ENCODE peak calls at places on chromosomes 13 and 19, in seven cellular contexts. N, T, S, I, U, Y and M are unnamed samples.

GRCh38 chr13:109727251-109727650 is 59.1 kb downstream of the IRS2 start:
- DNase-seq in N (no peak), T (no peak), S (no peak), I (no peak), U (no peak), Y (no peak), M (no peak)

GRCh38 chr19:37362733-37363132 is 8.2 kb upstream of the ZNF527 start:
- DNase-seq in N (no peak), T (no peak), S (no peak), I (no peak), U (no peak), Y (no peak), M (no peak)

GRCh38 chr19:29547981-29548380 is 22.2 kb downstream of the VSTM2B start:
- DNase-seq in N (no peak), T (no peak), S (no peak), I (no peak), U (no peak), Y (no peak), M (no peak)

GRCh38 chr13:46831588-46832194 is 34.7 kb upstream of the ESD start:
- DNase-seq in N (peak), T (peak), S (no peak), I (peak), U (peak), Y (peak), M (peak)

GRCh38 chr19:53192771-53193533 is at the start of gene ZNF665:
- DNase-seq in N (peak), T (peak), S (peak), I (peak), U (peak), Y (peak), M (peak)

GRCh38 chr19:47305309-47305751 is 4.3 kb upstream of the C5AR1 start:
- DNase-seq in N (peak), T (peak), S (peak), I (peak), U (peak), Y (peak), M (peak)

GRCh38 chr13:33025220-33025744 is 9.1 kb downstream of the KL start:
- DNase-seq in N (no peak), T (no peak), S (no peak), I (no peak), U (no peak), Y (no peak), M (no peak)

GRCh38 chr19:1425102-1425842 is 12.9 kb upstream of the RPS15 start:
- DNase-seq in N (no peak), T (no peak), S (no peak), I (no peak), U (no peak), Y (no peak), M (no peak)

GRCh38 chr13:43036386-43037220 is 13.2 kb downstream of the DNAJC15 start:
- DNase-seq in N (no peak), T (no peak), S (no peak), I (no peak), U (no peak), Y (no peak), M (no peak)

GRCh38 chr13:48643159-48643558 is 10.6 kb upstream of the CYSLTR2 start:
- DNase-seq in N (no peak), T (no peak), S (no peak), I (no peak), U (no peak), Y (no peak), M (no peak)

GRCh38 chr13:111179908-111180756 is 65.0 kb downstream of the ARHGEF7 start:
- DNase-seq in N (no peak), T (no peak), S (no peak), I (no peak), U (no peak), Y (no peak), M (no peak)

GRCh38 chr19:29329460-29330134 is 116.6 kb upstream of the UQCRFS1 start:
- DNase-seq in N (peak), T (no peak), S (no peak), I (peak), U (no peak), Y (no peak), M (peak)

DNA sequence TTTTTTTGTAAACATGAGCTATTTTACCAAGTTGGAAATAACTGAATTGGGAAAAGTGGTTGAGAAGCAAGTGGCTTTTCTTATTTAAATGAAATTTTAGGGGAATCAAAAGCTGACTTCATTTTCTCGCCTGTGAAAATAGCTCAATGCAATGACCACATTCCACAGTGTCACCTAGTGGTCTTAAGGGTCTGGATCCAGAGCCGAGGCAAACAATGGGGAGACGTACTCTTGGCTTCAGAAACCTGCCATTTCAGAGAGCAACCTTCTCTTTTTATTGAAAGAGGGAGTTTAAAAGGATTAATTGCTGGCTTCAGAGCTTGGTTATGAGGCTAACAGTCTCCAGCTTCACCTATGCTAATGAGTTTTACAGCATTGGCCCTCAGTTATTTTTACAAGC is 39.7 kb upstream of the RXFP2 start:
- DNase-seq in N (no peak), T (no peak), S (no peak), I (peak), U (no peak), Y (no peak), M (peak)
- TF ChIP-seq CTCF in N (peak), T (no peak), S (no peak), I (no peak), U (no peak), Y (no peak), M (peak)

DNA sequence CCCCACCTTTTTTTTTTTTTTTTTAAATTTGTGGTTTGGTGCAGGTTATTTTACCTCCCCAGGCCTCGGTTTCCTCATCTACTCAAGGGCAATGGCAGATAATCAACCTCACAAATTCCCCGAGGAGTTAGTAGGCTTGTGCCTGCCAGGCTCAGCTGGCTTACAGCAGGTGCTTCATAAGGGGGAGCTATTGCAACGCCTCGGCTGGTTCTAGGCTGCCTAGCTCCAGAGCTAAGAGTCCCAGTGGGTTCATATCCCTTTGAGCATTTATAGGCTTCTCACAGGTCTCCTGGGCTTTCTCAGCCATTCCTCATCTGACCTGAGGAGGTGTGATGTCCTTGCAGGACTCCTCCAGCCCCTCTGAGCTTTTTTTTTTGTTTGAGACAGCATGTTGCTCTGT is 10.6 kb downstream of the BCKDHA start:
- DNase-seq in N (no peak), T (no peak), S (no peak), I (no peak), U (no peak), Y (no peak), M (no peak)
- TF ChIP-seq CTCF in N (no peak), T (no peak), S (no peak), I (no peak), U (no peak), Y (no peak), M (no peak)

DNA sequence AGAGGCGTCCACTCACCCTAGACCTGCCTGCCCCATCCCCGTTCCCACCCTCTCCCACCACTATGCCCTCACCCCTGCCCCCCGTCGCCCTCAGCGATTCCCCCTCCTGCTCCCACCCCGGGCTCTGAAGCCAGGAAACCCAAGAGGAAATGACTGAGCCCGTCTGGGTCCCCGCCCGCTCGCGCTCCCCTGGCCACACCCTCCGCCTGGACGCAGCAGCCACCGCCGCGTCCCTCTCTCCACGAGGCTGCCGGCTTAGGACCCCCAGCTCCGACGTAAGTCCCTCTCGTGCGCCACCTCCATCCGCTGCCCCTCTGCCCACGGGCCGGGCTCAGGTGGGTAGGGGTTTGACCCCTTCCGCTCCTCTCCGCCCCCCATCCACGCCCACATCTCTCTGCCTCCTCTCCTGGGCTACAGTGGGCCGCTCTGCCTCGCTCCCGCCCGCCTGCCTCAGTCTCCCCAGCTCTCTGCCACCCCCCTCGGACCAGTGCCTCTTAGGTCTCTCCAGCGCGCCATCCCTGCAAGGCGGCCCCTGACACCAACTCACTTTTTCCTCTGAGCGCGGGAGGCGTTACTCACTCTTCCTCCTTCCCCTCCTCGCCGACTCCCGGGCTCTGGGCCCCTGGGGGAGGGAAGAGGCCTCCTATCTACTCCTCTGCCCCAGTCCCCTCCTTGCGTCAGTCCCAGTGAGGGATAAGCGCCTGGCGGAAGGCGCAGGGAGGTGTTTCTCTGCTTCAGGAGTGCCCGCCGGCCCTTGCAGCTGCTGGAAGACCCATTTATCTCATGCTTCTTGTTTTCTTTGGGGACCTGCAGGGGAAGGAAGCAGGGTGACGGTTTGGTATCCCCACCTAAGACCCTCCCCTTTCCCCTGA is at the start of gene FXYD5:
- DNase-seq in N (no peak), T (peak), S (peak), I (peak), U (peak), Y (peak), M (no peak)
- TF ChIP-seq CTCF in N (no peak), T (no peak), S (no peak), I (no peak), U (no peak), Y (no peak), M (peak)

GRCh38 chr13:112510987-112511715 is 76.8 kb downstream of the TUBGCP3 start:
- DNase-seq in N (no peak), T (no peak), S (no peak), I (no peak), U (no peak), Y (no peak), M (no peak)

GRCh38 chr13:112513761-112514160 is 74.2 kb downstream of the TUBGCP3 start:
- DNase-seq in N (no peak), T (no peak), S (no peak), I (no peak), U (no peak), Y (no peak), M (no peak)

GRCh38 chr13:112509190-112509589 is 78.8 kb downstream of the TUBGCP3 start:
- DNase-seq in N (no peak), T (no peak), S (no peak), I (no peak), U (no peak), Y (no peak), M (no peak)

GRCh38 chr13:112506046-112506445 is 81.9 kb downstream of the TUBGCP3 start:
- DNase-seq in N (no peak), T (no peak), S (no peak), I (no peak), U (no peak), Y (no peak), M (no peak)

GRCh38 chr13:112510002-112510780 is 77.8 kb downstream of the TUBGCP3 start:
- DNase-seq in N (no peak), T (peak), S (no peak), I (peak), U (peak), Y (no peak), M (peak)
- TF ChIP-seq CTCF in N (peak), T (peak), S (no peak), I (peak), U (peak), Y (no peak), M (peak)

GRCh38 chr19:51410950-51411748 is 6.3 kb downstream of the SIGLEC10 start:
- DNase-seq in N (no peak), T (no peak), S (no peak), I (no peak), U (no peak), Y (no peak), M (no peak)

GRCh38 chr19:51402117-51402516 is 11.7 kb upstream of the C19orf84 start:
- DNase-seq in N (no peak), T (no peak), S (no peak), I (no peak), U (no peak), Y (no peak), M (no peak)

DNA sequence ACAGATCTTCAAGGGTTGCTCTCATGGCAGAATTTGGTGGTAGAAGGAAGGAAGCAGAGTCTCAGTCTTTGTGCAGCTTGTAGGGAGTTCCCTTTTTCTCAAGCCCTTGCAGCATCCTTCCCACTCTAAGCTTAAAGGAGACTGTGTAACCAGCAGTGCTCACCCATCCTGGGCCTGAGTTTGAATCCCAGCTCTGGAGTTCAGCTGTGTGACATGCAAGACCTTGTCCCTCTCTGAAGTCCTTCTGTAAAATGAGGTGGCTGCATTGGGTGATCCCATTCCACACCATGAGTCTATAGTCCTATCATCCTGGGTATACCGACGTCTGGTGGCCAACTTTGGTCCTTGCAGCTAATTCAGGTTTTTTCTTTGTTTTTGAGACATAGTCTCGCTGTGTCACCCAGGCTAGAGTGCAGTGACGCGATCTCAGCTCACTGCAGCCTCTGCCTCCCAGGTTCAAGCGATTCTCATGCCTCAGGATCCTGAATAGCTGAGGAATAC is 9.8 kb downstream of the SIGLEC10 start:
- DNase-seq in N (no peak), T (peak), S (no peak), I (no peak), U (peak), Y (peak), M (no peak)
- TF ChIP-seq CTCF in N (peak), T (peak), S (no peak), I (peak), U (peak), Y (peak), M (peak)

DNA sequence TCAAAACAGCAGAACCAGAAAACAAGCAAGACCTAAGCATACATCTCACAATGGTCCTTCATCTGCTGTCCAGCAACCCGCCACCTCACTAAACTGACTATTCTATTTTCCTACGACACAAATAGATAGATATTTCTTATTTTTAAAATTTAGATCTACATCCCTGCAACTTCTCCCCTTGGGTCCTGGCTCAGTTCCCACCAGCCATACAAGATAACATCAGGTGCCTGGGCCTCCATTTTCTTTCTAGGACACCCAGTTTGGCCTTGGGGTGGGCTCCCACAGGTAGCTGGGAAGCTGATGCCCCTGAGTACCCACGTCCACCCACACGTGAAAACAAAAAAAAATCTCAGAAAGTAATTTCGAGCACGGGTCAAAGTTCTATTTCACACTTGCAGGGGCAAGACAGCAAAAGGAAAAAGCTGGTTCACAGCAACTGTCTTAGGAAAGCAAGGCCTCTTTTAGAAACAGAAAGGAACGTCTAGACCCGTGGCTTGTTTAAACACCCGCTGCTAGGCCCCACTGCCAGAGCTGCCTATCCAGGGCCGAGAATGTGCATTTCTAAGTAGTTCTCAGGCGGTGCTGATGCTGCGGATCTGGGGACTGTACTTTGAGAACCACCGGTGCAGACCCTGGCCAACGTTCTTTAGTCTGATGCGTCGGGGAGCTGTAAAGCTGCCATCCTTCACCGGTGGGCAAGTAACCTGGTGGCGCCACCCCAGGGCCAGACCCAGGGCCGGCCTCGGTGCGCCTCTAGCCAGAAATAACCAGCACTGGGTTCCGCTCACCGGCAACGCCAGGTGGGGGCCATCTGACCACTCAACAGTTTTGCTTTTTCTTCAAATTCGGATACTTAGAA is 47.3 kb downstream of the TGDS start:
- DNase-seq in N (no peak), T (peak), S (no peak), I (peak), U (no peak), Y (peak), M (no peak)
- TF ChIP-seq CTCF in N (peak), T (peak), S (no peak), I (no peak), U (no peak), Y (no peak), M (peak)

GRCh38 chr13:51341232-51341631 is 1.7 kb downstream of the SERPINE3 start:
- DNase-seq in N (no peak), T (no peak), S (no peak), I (no peak), U (no peak), Y (no peak), M (no peak)

GRCh38 chr13:51341804-51342203 is 2.3 kb downstream of the SERPINE3 start:
- DNase-seq in N (no peak), T (no peak), S (no peak), I (no peak), U (no peak), Y (no peak), M (no peak)

GRCh38 chr13:51339952-51340732 is 651 bp downstream of the SERPINE3 start:
- DNase-seq in N (no peak), T (peak), S (no peak), I (no peak), U (no peak), Y (no peak), M (no peak)

GRCh38 chr13:51336746-51337145 is 2.7 kb upstream of the SERPINE3 start:
- DNase-seq in N (no peak), T (no peak), S (no peak), I (no peak), U (peak), Y (no peak), M (no peak)

DNA sequence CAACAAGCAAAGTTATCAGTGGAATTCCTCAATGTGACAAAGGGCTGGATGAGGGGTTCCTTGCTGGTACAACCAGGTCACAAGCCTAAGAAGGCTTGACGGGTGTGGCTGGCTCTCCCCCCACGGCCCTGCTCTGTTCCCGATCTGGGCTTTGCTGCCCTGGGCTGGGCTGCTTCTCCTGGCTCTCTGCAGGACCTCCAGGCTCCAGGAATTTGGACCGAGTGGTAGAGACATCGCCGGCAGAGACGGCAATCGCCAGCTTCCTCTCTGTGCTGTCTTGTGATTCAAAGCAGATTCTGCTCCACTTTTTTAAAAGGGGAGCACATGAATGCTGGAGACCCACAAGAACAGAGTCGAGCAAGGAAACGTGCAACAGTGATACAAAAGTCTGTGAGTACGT is at the start of gene SERPINE3:
- DNase-seq in N (no peak), T (no peak), S (no peak), I (no peak), U (no peak), Y (no peak), M (no peak)
- TF ChIP-seq CTCF in N (no peak), T (no peak), S (no peak), I (no peak), U (no peak), Y (no peak), M (no peak)

DNA sequence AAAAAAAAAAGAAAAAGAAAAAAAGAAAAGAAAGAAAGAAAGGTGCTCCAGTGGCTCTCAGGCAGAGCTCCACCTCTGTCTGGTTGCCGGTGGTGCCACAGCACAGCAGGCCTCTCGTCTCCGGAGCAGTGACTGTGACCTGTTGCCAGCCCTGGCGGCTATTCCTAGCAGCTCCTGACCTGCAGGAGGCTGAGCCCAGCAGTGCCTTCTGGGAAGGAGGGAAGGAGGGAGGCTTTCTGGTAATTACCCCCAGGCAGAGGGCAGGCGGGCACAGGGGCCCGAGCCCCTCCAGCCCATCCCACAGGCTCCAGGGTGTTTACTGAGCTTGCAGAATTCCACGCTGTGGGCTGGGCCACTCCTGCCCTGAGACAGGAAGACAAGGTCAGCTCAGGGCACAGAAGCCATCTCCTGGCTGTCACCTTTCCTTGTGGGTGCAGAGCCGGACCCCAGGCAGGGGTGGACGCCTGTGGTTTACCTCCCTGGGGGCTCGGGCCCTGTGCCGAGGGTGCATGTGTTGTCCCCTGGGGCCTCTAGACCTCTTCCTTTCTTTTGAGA is 77.9 kb downstream of the GNG7 start:
- DNase-seq in N (no peak), T (no peak), S (no peak), I (no peak), U (peak), Y (no peak), M (no peak)
- TF ChIP-seq CTCF in N (peak), T (no peak), S (no peak), I (no peak), U (no peak), Y (no peak), M (peak)